ENCODE peak calls at places on chromosomes 13 and 19, in eight cellular contexts. One of them, this sample, is unnamed.

GRCh38 chr19:22602631-22603272 is 31.4 kb upstream of the ZNF492 start:
- DNase-seq in cardiac muscle cell: no peak
- DNase-seq in uterus: no peak
- DNase-seq in fibroblast of lung: no peak
- DNase-seq in heart left ventricle: no peak
- DNase-seq in ovary: no peak
- DNase-seq in heart right ventricle: no peak
- DNase-seq in iPS DF 6.9: no peak
- DNase-seq in this sample: no peak

GRCh38 chr13:24038405-24038804 is 122.1 kb upstream of the SPATA13 start:
- DNase-seq in heart left ventricle: no peak
- DNase-seq in uterus: no peak
- DNase-seq in fibroblast of lung: peak; percentile 85
- DNase-seq in ovary: no peak
- DNase-seq in iPS DF 6.9: no peak
- DNase-seq in cardiac muscle cell: peak; percentile 74
- DNase-seq in heart right ventricle: no peak
- DNase-seq in this sample: no peak

GRCh38 chr19:16330368-16330801 is 5.8 kb downstream of the KLF2 start:
- DNase-seq in heart left ventricle: peak; percentile 88
- DNase-seq in cardiac muscle cell: peak; percentile 69
- DNase-seq in uterus: peak; percentile 75
- DNase-seq in heart right ventricle: peak; percentile 66
- DNase-seq in iPS DF 6.9: no peak
- DNase-seq in ovary: peak; percentile 55
- DNase-seq in fibroblast of lung: peak; percentile 90
- DNase-seq in this sample: no peak

GRCh38 chr19:48490980-48491792 is 20.4 kb downstream of the LMTK3 start:
- DNase-seq in cardiac muscle cell: no peak
- DNase-seq in heart left ventricle: no peak
- DNase-seq in fibroblast of lung: no peak
- DNase-seq in uterus: no peak
- DNase-seq in iPS DF 6.9: no peak
- DNase-seq in heart right ventricle: no peak
- DNase-seq in ovary: peak; percentile 52
- DNase-seq in this sample: no peak

GRCh38 chr19:6047741-6048231 is 62.5 kb downstream of the RFX2 start:
- DNase-seq in heart left ventricle: no peak
- DNase-seq in ovary: no peak
- DNase-seq in uterus: no peak
- DNase-seq in fibroblast of lung: peak; percentile 39
- DNase-seq in iPS DF 6.9: peak; percentile 43
- DNase-seq in heart right ventricle: no peak
- DNase-seq in cardiac muscle cell: peak; percentile 52
- DNase-seq in this sample: no peak

GRCh38 chr13:39148513-39148961 is 110.3 kb downstream of the NHLRC3 start:
- DNase-seq in heart right ventricle: no peak
- DNase-seq in uterus: no peak
- DNase-seq in iPS DF 6.9: no peak
- DNase-seq in heart left ventricle: no peak
- DNase-seq in fibroblast of lung: peak; percentile 88
- DNase-seq in cardiac muscle cell: peak; percentile 90
- DNase-seq in ovary: no peak
- DNase-seq in this sample: no peak

GRCh38 chr13:59356607-59357006 is 807.1 kb downstream of the DIAPH3 start:
- DNase-seq in heart left ventricle: peak; percentile 91
- DNase-seq in ovary: peak; percentile 8
- DNase-seq in iPS DF 6.9: no peak
- DNase-seq in fibroblast of lung: peak; percentile 55
- DNase-seq in uterus: peak; percentile 51
- DNase-seq in heart right ventricle: peak; percentile 86
- DNase-seq in cardiac muscle cell: peak; percentile 98
- DNase-seq in this sample: no peak

GRCh38 chr13:27663947-27664346 is 42.3 kb downstream of the POLR1D start:
- DNase-seq in ovary: no peak
- DNase-seq in iPS DF 6.9: no peak
- DNase-seq in heart left ventricle: no peak
- DNase-seq in cardiac muscle cell: no peak
- DNase-seq in heart right ventricle: no peak
- DNase-seq in uterus: no peak
- DNase-seq in fibroblast of lung: no peak
- DNase-seq in this sample: no peak

GRCh38 chr19:45442927-45443461 is 19.3 kb upstream of the ERCC1 start:
- DNase-seq in cardiac muscle cell: peak; percentile 48
- DNase-seq in ovary: no peak
- DNase-seq in iPS DF 6.9: no peak
- DNase-seq in heart right ventricle: no peak
- DNase-seq in fibroblast of lung: peak; percentile 36
- DNase-seq in heart left ventricle: peak; percentile 66
- DNase-seq in uterus: peak; percentile 61
- DNase-seq in this sample: no peak

GRCh38 chr13:75704194-75704941 is 68.2 kb downstream of the LMO7 start:
- DNase-seq in cardiac muscle cell: peak; percentile 41
- DNase-seq in iPS DF 6.9: no peak
- DNase-seq in heart left ventricle: no peak
- DNase-seq in fibroblast of lung: peak; percentile 96
- DNase-seq in uterus: no peak
- DNase-seq in heart right ventricle: no peak
- DNase-seq in ovary: no peak
- DNase-seq in this sample: no peak

GRCh38 chr19:18223860-18224524 is 2.2 kb downstream of the PDE4C start:
- DNase-seq in fibroblast of lung: no peak
- DNase-seq in uterus: peak; percentile 37
- DNase-seq in iPS DF 6.9: no peak
- DNase-seq in ovary: no peak
- DNase-seq in heart left ventricle: peak; percentile 64
- DNase-seq in heart right ventricle: peak; percentile 64
- DNase-seq in cardiac muscle cell: peak; percentile 54
- DNase-seq in this sample: no peak

GRCh38 chr13:34114581-34114980 is 296.6 kb downstream of the RFC3 start:
- DNase-seq in cardiac muscle cell: no peak
- DNase-seq in heart left ventricle: no peak
- DNase-seq in uterus: no peak
- DNase-seq in ovary: no peak
- DNase-seq in iPS DF 6.9: no peak
- DNase-seq in heart right ventricle: no peak
- DNase-seq in fibroblast of lung: no peak
- DNase-seq in this sample: no peak

GRCh38 chr19:43675906-43676305 is 5.9 kb upstream of the PLAUR start:
- DNase-seq in fibroblast of lung: no peak
- DNase-seq in heart left ventricle: no peak
- DNase-seq in iPS DF 6.9: no peak
- DNase-seq in heart right ventricle: no peak
- DNase-seq in uterus: no peak
- DNase-seq in ovary: no peak
- DNase-seq in cardiac muscle cell: no peak
- DNase-seq in this sample: no peak

GRCh38 chr19:51689751-51690358 is 3.3 kb upstream of the SPACA6 start:
- DNase-seq in uterus: peak; percentile 65
- DNase-seq in heart right ventricle: peak; percentile 63
- DNase-seq in heart left ventricle: peak; percentile 69
- DNase-seq in ovary: peak; percentile 85
- DNase-seq in iPS DF 6.9: peak; percentile 67
- DNase-seq in fibroblast of lung: peak; percentile 46
- DNase-seq in cardiac muscle cell: peak; percentile 68
- DNase-seq in this sample: no peak

GRCh38 chr13:114100446-114101320 is 31.7 kb downstream of the RASA3 start:
- DNase-seq in iPS DF 6.9: no peak
- DNase-seq in uterus: peak; percentile 20
- DNase-seq in heart left ventricle: peak; percentile 30
- DNase-seq in cardiac muscle cell: no peak
- DNase-seq in heart right ventricle: peak; percentile 28
- DNase-seq in fibroblast of lung: peak; percentile 21
- DNase-seq in ovary: no peak
- DNase-seq in this sample: no peak

GRCh38 chr19:16824658-16825311 is 4.4 kb upstream of the SIN3B start:
- DNase-seq in uterus: peak; percentile 56
- DNase-seq in cardiac muscle cell: peak; percentile 29
- DNase-seq in fibroblast of lung: peak; percentile 55
- DNase-seq in heart right ventricle: no peak
- DNase-seq in iPS DF 6.9: no peak
- DNase-seq in heart left ventricle: no peak
- DNase-seq in ovary: no peak
- DNase-seq in this sample: no peak

GRCh38 chr13:33119886-33120543 is 103.8 kb downstream of the KL start:
- DNase-seq in fibroblast of lung: peak; percentile 79
- DNase-seq in cardiac muscle cell: no peak
- DNase-seq in uterus: no peak
- DNase-seq in ovary: no peak
- DNase-seq in heart right ventricle: no peak
- DNase-seq in iPS DF 6.9: no peak
- DNase-seq in heart left ventricle: no peak
- DNase-seq in this sample: no peak

GRCh38 chr19:6948884-6949283 is 61.5 kb downstream of the ADGRE1 start:
- DNase-seq in cardiac muscle cell: no peak
- DNase-seq in heart right ventricle: no peak
- DNase-seq in fibroblast of lung: no peak
- DNase-seq in uterus: no peak
- DNase-seq in iPS DF 6.9: no peak
- DNase-seq in heart left ventricle: no peak
- DNase-seq in ovary: no peak
- DNase-seq in this sample: no peak

GRCh38 chr19:8459520-8460260 is 14.9 kb downstream of the HNRNPM start:
- DNase-seq in iPS DF 6.9: no peak
- DNase-seq in fibroblast of lung: peak; percentile 82
- DNase-seq in heart right ventricle: no peak
- DNase-seq in uterus: no peak
- DNase-seq in heart left ventricle: no peak
- DNase-seq in cardiac muscle cell: peak; percentile 63
- DNase-seq in ovary: no peak
- DNase-seq in this sample: no peak
- H3K27ac ChIP-seq in iPS DF 6.9: no peak overlapping the region
- H3K27ac ChIP-seq in fibroblast of lung: peak overlapping the region; percentile 50
- H3K27ac ChIP-seq in heart right ventricle: no peak overlapping the region
- H3K27ac ChIP-seq in uterus: peak overlapping the region; percentile 76
- H3K27ac ChIP-seq in heart left ventricle: peak overlapping the region; percentile 44
- H3K27ac ChIP-seq in cardiac muscle cell: peak overlapping the region; percentile 57
- H3K27ac ChIP-seq in ovary: no peak overlapping the region
- H3K27ac ChIP-seq in this sample: no peak overlapping the region

DNA sequence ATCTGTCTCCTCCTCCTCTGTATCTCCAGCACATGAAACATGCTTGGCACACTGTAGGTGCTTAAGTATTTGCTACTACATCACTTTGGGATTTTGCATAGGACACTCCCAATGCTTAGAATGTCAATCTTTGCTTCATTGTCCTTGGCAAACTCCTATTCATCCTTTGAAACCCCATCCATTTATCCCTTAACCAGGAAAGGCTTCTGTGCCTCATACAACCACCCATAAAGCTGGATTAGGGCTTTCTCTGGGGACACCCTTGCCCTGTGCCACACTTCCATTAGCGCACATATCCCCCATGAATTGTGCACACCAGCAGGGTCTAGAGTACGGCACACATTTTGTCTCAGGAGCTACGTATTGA is 5.8 kb upstream of the EPS8L1 start:
- DNase-seq in cardiac muscle cell: no peak
- DNase-seq in fibroblast of lung: no peak
- DNase-seq in heart left ventricle: no peak
- DNase-seq in uterus: no peak
- DNase-seq in ovary: no peak
- DNase-seq in heart right ventricle: no peak
- DNase-seq in iPS DF 6.9: no peak
- DNase-seq in this sample: no peak
- H3K27ac ChIP-seq in cardiac muscle cell: no peak overlapping the region
- H3K27ac ChIP-seq in fibroblast of lung: no peak overlapping the region
- H3K27ac ChIP-seq in heart left ventricle: peak overlapping the region; percentile 41
- H3K27ac ChIP-seq in uterus: no peak overlapping the region
- H3K27ac ChIP-seq in ovary: no peak overlapping the region
- H3K27ac ChIP-seq in heart right ventricle: no peak overlapping the region
- H3K27ac ChIP-seq in iPS DF 6.9: no peak overlapping the region
- H3K27ac ChIP-seq in this sample: no peak overlapping the region

GRCh38 chr13:98143601-98144500 is 957 bp downstream of the FARP1 start:
- DNase-seq in heart left ventricle: peak; percentile 40
- DNase-seq in ovary: peak; percentile 22
- DNase-seq in iPS DF 6.9: no peak
- DNase-seq in fibroblast of lung: peak; percentile 52
- DNase-seq in uterus: peak; percentile 40
- DNase-seq in heart right ventricle: peak; percentile 45
- DNase-seq in cardiac muscle cell: peak; percentile 61
- DNase-seq in this sample: no peak
- H3K27ac ChIP-seq in heart left ventricle: peak overlapping the region; percentile 74
- H3K27ac ChIP-seq in ovary: no peak overlapping the region
- H3K27ac ChIP-seq in iPS DF 6.9: no peak overlapping the region
- H3K27ac ChIP-seq in fibroblast of lung: peak overlapping the region; percentile 85
- H3K27ac ChIP-seq in uterus: peak overlapping the region; percentile 63
- H3K27ac ChIP-seq in heart right ventricle: peak overlapping the region; percentile 35
- H3K27ac ChIP-seq in cardiac muscle cell: peak overlapping the region; percentile 44
- H3K27ac ChIP-seq in this sample: no peak overlapping the region

GRCh38 chr19:35739275-35740107 is 2.8 kb downstream of the IGFLR1 start:
- DNase-seq in cardiac muscle cell: no peak
- DNase-seq in uterus: no peak
- DNase-seq in fibroblast of lung: no peak
- DNase-seq in iPS DF 6.9: no peak
- DNase-seq in heart left ventricle: no peak
- DNase-seq in heart right ventricle: no peak
- DNase-seq in ovary: peak; percentile 28
- DNase-seq in this sample: no peak
- H3K27ac ChIP-seq in cardiac muscle cell: no peak overlapping the region
- H3K27ac ChIP-seq in uterus: no peak overlapping the region
- H3K27ac ChIP-seq in fibroblast of lung: peak overlapping the region; percentile 79
- H3K27ac ChIP-seq in iPS DF 6.9: no peak overlapping the region
- H3K27ac ChIP-seq in heart left ventricle: no peak overlapping the region
- H3K27ac ChIP-seq in heart right ventricle: no peak overlapping the region
- H3K27ac ChIP-seq in ovary: peak overlapping the region; percentile 79
- H3K27ac ChIP-seq in this sample: peak overlapping the region; percentile 78

DNA sequence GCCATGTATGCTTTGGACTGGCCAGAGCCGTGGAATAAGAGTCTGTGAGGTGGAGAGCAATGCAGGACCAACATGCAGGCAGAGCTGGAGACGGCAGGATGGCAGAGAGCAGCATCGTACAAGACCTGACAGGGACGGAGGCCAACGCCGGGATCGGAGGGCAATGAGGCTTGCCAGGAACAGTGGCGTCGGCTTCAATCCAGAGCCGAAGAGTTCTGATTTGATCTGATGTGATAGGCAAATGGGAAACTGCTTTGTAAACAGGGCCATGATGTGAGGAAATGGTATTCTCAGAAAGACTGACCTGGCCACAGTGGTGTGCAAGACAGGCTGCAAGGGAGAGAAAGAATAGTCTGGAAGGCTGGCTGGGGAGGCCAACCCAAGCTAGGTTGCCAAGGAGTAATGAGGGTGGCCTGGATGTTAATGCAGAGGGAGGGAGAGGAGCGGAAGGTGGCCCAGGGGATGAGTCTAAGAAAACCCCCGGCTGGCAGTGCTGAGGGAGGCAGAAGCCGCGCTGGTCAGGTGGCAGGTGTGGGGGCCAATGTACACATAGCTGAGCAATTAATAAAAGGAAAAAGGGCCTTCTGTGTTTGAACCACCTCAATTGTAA is 26.7 kb downstream of the RCBTB2 start:
- DNase-seq in cardiac muscle cell: no peak
- DNase-seq in ovary: no peak
- DNase-seq in iPS DF 6.9: no peak
- DNase-seq in heart right ventricle: peak; percentile 33
- DNase-seq in uterus: no peak
- DNase-seq in heart left ventricle: no peak
- DNase-seq in fibroblast of lung: no peak
- DNase-seq in this sample: no peak
- H3K27ac ChIP-seq in cardiac muscle cell: no peak overlapping the region
- H3K27ac ChIP-seq in ovary: no peak overlapping the region
- H3K27ac ChIP-seq in iPS DF 6.9: no peak overlapping the region
- H3K27ac ChIP-seq in heart right ventricle: peak overlapping the region; percentile 47
- H3K27ac ChIP-seq in uterus: peak overlapping the region; percentile 71
- H3K27ac ChIP-seq in heart left ventricle: peak overlapping the region; percentile 88
- H3K27ac ChIP-seq in fibroblast of lung: peak overlapping the region; percentile 26
- H3K27ac ChIP-seq in this sample: peak overlapping the region; percentile 82

This sample was measured in caudate nucleus.